ENCODE peak calls at places on chromosome 2, in eight cellular contexts. T is PC-3, N is DND-41, C is endothelial cell of umbilical vein, G is H1, Q is neural progenitor cell, K is GM12878, J is HepG2. I is an unnamed sample. For H3K9me3, the result is how much of the 10 kb centered on the place peaks cover.

GRCh38 chr2:185757356-185757755 is 18.8 kb downstream of the FSIP2 start:
- DNase-seq in K (no peak), Q (no peak), C (no peak), J (no peak), N (no peak), G (no peak), T (peak), I (peak)

GRCh38 chr2:152755029-152755428 is 36.6 kb downstream of the ARL6IP6 start:
- DNase-seq in Q (peak), G (peak), T (no peak), N (no peak), J (no peak), C (no peak), K (peak), I (no peak)

GRCh38 chr2:240149943-240150784 is 9.7 kb upstream of the OTOS start:
- DNase-seq in C (peak), G (no peak), Q (peak), T (peak), K (no peak), J (peak), N (peak), I (no peak)

GRCh38 chr2:237529452-237530402 is 36.6 kb upstream of the PRLH start:
- DNase-seq in N (no peak), K (peak), T (no peak), J (no peak), C (no peak), Q (no peak), G (no peak), I (no peak)

GRCh38 chr2:216714412-216714775 is 19.0 kb upstream of the IGFBP5 start:
- DNase-seq in C (no peak), K (no peak), Q (no peak), G (no peak), N (no peak), J (no peak), T (peak), I (peak)

GRCh38 chr2:197079832-197080555 is 153.5 kb upstream of the PGAP1 start:
- DNase-seq in J (no peak), G (no peak), K (no peak), N (no peak), T (peak), Q (peak), C (peak), I (peak)

GRCh38 chr2:42385225-42385624 is 24.2 kb upstream of the COX7A2L start:
- DNase-seq in K (no peak), N (no peak), T (peak), G (no peak), Q (peak), J (peak), C (no peak), I (no peak)

GRCh38 chr2:189933911-189934399 is 128.6 kb downstream of the MSTN start:
- DNase-seq in C (peak), N (no peak), T (peak), Q (no peak), G (no peak), K (no peak), J (no peak), I (peak)

GRCh38 chr2:196914867-196915465 is 11.5 kb downstream of the PGAP1 start:
- DNase-seq in K (peak), N (no peak), J (no peak), Q (no peak), T (no peak), C (no peak), G (no peak), I (no peak)

GRCh38 chr2:112640800-112641675 is 4.7 kb upstream of the SLC20A1 start:
- DNase-seq in N (no peak), Q (no peak), T (peak), K (no peak), J (no peak), C (peak), G (no peak), I (peak)

GRCh38 chr2:179268277-179268935 is 3.8 kb upstream of the SESTD1 start:
- DNase-seq in J (peak), C (peak), Q (peak), T (peak), G (no peak), N (no peak), K (no peak), I (peak)

GRCh38 chr2:181231886-181232644 is 225.1 kb upstream of the ITGA4 start:
- DNase-seq in C (no peak), T (no peak), J (no peak), Q (no peak), G (no peak), K (no peak), N (no peak), I (peak)

GRCh38 chr2:20992201-20992711 is 51.6 kb downstream of the APOB start:
- DNase-seq in J (no peak), Q (no peak), T (peak), G (peak), C (no peak), K (no peak), N (no peak), I (no peak)

GRCh38 chr2:145123606-145124005 is 603.7 kb upstream of the ZEB2 start:
- DNase-seq in J (no peak), T (no peak), Q (no peak), N (no peak), K (no peak), G (no peak), C (no peak), I (peak)

GRCh38 chr2:8565399-8566154 is 116.3 kb upstream of the ID2 start:
- DNase-seq in K (no peak), N (peak), J (no peak), T (no peak), Q (no peak), G (no peak), C (no peak), I (no peak)

GRCh38 chr2:46856336-46856735 is 59.3 kb downstream of the MCFD2 start:
- DNase-seq in G (no peak), N (no peak), Q (no peak), T (no peak), K (no peak), J (no peak), C (no peak), I (no peak)

GRCh38 chr2:151833984-151834383 is 5.8 kb upstream of the ARL5A start:
- DNase-seq in N (no peak), J (no peak), Q (no peak), K (no peak), G (no peak), T (no peak), C (no peak), I (no peak)

GRCh38 chr2:11073251-11073650 is 82.0 kb upstream of the SLC66A3 start:
- DNase-seq in J (peak), N (no peak), K (no peak), C (peak), T (peak), Q (peak), G (peak), I (no peak)

GRCh38 chr2:72211777-72212515 is 64.3 kb upstream of the CYP26B1 start:
- DNase-seq in N (no peak), T (no peak), K (no peak), G (no peak), Q (no peak), C (no peak), J (no peak), I (peak)

GRCh38 chr2:27494944-27495554 is at the start of gene FNDC4:
- DNase-seq in C (peak), T (peak), Q (peak), K (no peak), J (no peak), G (no peak), N (no peak), I (no peak)

GRCh38 chr2:40127890-40128548 is 323.9 kb downstream of the SLC8A1 start:
- DNase-seq in G (no peak), K (no peak), C (no peak), Q (no peak), J (no peak), N (no peak), T (peak), I (peak)
- H3K4me2 ChIP-seq in G (no peak), K (no peak), C (no peak), Q (no peak), J (no peak), N (no peak), T (no peak), I (peak)

GRCh38 chr2:127220807-127221527 is 868 bp upstream of the CYP27C1 start:
- DNase-seq in N (no peak), J (no peak), K (no peak), G (no peak), Q (peak), T (no peak), C (no peak), I (peak)
- H3K9me3 ChIP-seq in N (under half), J (under half), K (under half), G (under half), Q (under half), T (under half), C (under half), I (under half)

DNA sequence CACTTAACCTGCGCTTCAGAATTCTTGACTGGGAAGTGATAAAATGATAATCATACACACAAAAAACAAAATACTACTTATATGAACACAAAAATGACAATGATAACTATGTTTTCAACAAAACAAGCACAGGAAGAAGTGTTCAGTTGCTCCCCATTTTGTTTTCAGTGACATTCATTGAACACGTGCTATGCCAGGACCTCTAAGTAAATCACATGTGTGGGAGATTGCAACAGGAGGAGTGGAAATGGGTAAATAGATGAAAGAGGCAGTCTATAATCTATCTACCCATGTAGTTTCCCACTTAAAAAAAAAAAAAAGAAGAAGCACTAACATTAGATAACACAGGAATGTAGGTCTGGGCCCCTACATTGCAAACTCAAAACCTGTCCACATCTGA is 183.5 kb upstream of the HNRNPA3 start:
- DNase-seq in N (no peak), J (no peak), C (no peak), G (no peak), K (no peak), Q (no peak), T (no peak), I (no peak)
- H3K4me2 ChIP-seq in N (no peak), J (no peak), C (no peak), G (no peak), K (no peak), Q (no peak), T (no peak), I (no peak)

GRCh38 chr2:121049921-121050585 is 234.9 kb downstream of the TFCP2L1 start:
- DNase-seq in G (no peak), K (no peak), Q (no peak), J (no peak), T (no peak), C (no peak), N (no peak), I (no peak)
- H3K9me3 ChIP-seq in G (under half), K (under half), Q (under half), J (under half), T (under half), C (under half), N (under half), I (under half)

DNA sequence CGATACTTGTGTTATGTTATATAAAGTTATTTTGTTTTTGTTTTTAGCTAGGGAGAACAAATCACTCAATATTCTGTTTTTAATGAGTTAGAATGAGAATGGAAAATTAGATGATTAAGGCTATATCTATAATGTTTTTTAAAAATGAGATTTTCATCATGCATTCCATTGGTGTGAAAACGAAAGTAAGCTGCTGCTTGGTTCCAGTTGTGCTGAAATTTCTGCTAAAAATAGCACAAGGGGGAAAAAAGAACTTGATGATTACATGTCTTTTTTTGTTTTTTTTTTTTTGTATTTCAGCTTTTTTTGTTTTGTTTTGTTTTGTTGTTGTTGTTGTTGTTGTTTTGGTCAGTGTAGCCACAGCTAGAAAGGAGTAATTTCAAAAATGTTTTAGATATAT is 242.6 kb upstream of the KCNJ3 start:
- DNase-seq in K (no peak), N (no peak), J (no peak), T (no peak), C (peak), Q (no peak), G (no peak), I (no peak)
- H3K4me2 ChIP-seq in K (no peak), N (peak), J (no peak), T (peak), C (peak), Q (no peak), G (no peak), I (peak)